ENCODE peak calls at places on chromosomes 16 and 17, in nine cellular contexts. R, N, C, W, M, F, S, B and O are unnamed samples.
A peak's percentile ranks its signal among the peaks of the same experiment; 100 is the strongest.

GRCh38 chr17:17204041-17204591 is 2.0 kb downstream of the PLD6 start:
- DNase-seq in W (no peak), F (no peak), N (no peak), M (no peak), S (no peak), B (no peak), R (no peak), C (no peak), O (no peak)

GRCh38 chr17:19676901-19677300 is 28.4 kb downstream of the ALDH3A2 start:
- DNase-seq in W (no peak), B (no peak), F (peak; percentile 57), C (no peak), S (no peak), N (no peak), M (no peak), R (no peak), O (no peak)

GRCh38 chr17:3157218-3157617 is 29.9 kb upstream of the OR1G1 start:
- DNase-seq in B (no peak), R (no peak), M (no peak), W (no peak), C (no peak), N (no peak), F (no peak), S (no peak), O (no peak)

GRCh38 chr17:30981531-30982519 is 11.0 kb downstream of the RNF135 start:
- DNase-seq in R (no peak), F (no peak), B (no peak), M (no peak), W (no peak), C (no peak), S (no peak), N (peak; percentile 45), O (no peak)

GRCh38 chr17:30905742-30906100 is 317 bp downstream of the TEFM start:
- DNase-seq in C (peak; percentile 2), R (no peak), S (no peak), F (no peak), B (no peak), M (no peak), W (no peak), N (no peak), O (no peak)

GRCh38 chr16:88077328-88078108 is 126.3 kb downstream of the BANP start:
- DNase-seq in C (no peak), M (no peak), R (no peak), S (no peak), B (no peak), N (no peak), F (no peak), W (no peak), O (no peak)

GRCh38 chr17:63984206-63984605 is 11.5 kb upstream of the SCN4A start:
- DNase-seq in F (no peak), R (no peak), B (no peak), M (no peak), C (no peak), N (no peak), W (no peak), S (no peak), O (no peak)

GRCh38 chr17:49994085-49995054 is 654 bp downstream of the DLX3 start:
- DNase-seq in W (no peak), M (no peak), B (no peak), S (no peak), R (peak; percentile 63), C (no peak), F (no peak), N (peak; percentile 91), O (no peak)

GRCh38 chr16:66934138-66934838 is at the start of gene CIAO2B:
- DNase-seq in B (peak; percentile 57), N (peak; percentile 90), M (peak; percentile 80), W (peak; percentile 88), R (peak; percentile 76), C (peak; percentile 85), F (peak; percentile 90), S (no peak), O (peak; percentile 85)

GRCh38 chr16:31134091-31134571 is 1.4 kb downstream of the PRSS8 start:
- DNase-seq in F (no peak), W (no peak), N (no peak), S (no peak), M (no peak), C (no peak), B (no peak), R (no peak), O (no peak)

GRCh38 chr17:6780886-6781285 is 4.9 kb downstream of the FBXO39 start:
- DNase-seq in C (no peak), S (no peak), R (no peak), M (no peak), F (no peak), N (no peak), W (no peak), B (no peak), O (no peak)

GRCh38 chr17:41223821-41224220 is 2.6 kb upstream of the KRTAP9-2 start:
- DNase-seq in W (no peak), N (no peak), S (no peak), R (no peak), C (no peak), B (no peak), M (no peak), F (no peak), O (no peak)

GRCh38 chr16:74745926-74746325 is 28.7 kb downstream of the FA2H start:
- DNase-seq in R (no peak), C (no peak), W (no peak), B (no peak), F (no peak), N (no peak), M (no peak), S (no peak), O (no peak)

GRCh38 chr17:60390881-60391418 is 983 bp downstream of the USP32 start:
- DNase-seq in F (no peak), N (peak; percentile 72), S (no peak), R (no peak), M (no peak), W (no peak), B (no peak), C (no peak), O (no peak)

GRCh38 chr16:86697715-86698114 is 119.4 kb downstream of the FOXL1 start:
- DNase-seq in N (no peak), M (no peak), R (no peak), W (no peak), B (no peak), S (no peak), F (no peak), C (no peak), O (no peak)

GRCh38 chr17:71114911-71115668 is 945.8 kb downstream of the KCNJ2 start:
- DNase-seq in W (no peak), S (no peak), N (no peak), C (no peak), F (no peak), B (no peak), M (no peak), R (no peak), O (no peak)

GRCh38 chr16:72639494-72639893 is 408.4 kb downstream of the ZFHX3 start:
- DNase-seq in B (no peak), M (no peak), R (no peak), N (no peak), F (no peak), C (no peak), S (no peak), W (no peak), O (no peak)

GRCh38 chr17:62193297-62193696 is 128.2 kb upstream of the MED13 start:
- DNase-seq in M (no peak), S (no peak), R (no peak), B (no peak), W (no peak), C (no peak), F (no peak), N (no peak), O (no peak)

GRCh38 chr16:65415460-65415859 is 293.6 kb upstream of the CDH11 start:
- DNase-seq in N (no peak), W (no peak), F (no peak), R (no peak), B (no peak), M (no peak), S (no peak), C (no peak), O (no peak)

GRCh38 chr16:14302399-14303181 is 231.5 kb downstream of the MRTFB start:
- DNase-seq in S (no peak), W (no peak), F (no peak), M (no peak), B (no peak), C (peak; percentile 14), R (peak; percentile 65), N (peak; percentile 78), O (no peak)

GRCh38 chr17:51142597-51142996 is 10.8 kb upstream of the NME1 start:
- DNase-seq in F (no peak), B (no peak), C (no peak), W (no peak), N (no peak), M (no peak), R (no peak), S (no peak), O (no peak)

GRCh38 chr16:22186517-22186916 is 19.6 kb upstream of the EEF2K start:
- DNase-seq in M (no peak), W (no peak), B (no peak), F (no peak), R (peak; percentile 80), S (no peak), C (no peak), N (peak; percentile 88), O (no peak)

GRCh38 chr17:65228734-65229390 is 91.7 kb downstream of the RGS9 start:
- DNase-seq in N (peak; percentile 67), R (no peak), C (peak; percentile 13), B (no peak), F (peak; percentile 53), S (no peak), M (no peak), W (peak; percentile 39), O (no peak)

GRCh38 chr17:72063756-72064461 is 56.9 kb upstream of the SOX9 start:
- DNase-seq in F (no peak), M (no peak), B (no peak), W (no peak), N (no peak), S (no peak), R (no peak), C (no peak), O (no peak)

GRCh38 chr16:49844399-49844798 is 11.5 kb downstream of the ZNF423 start:
- DNase-seq in N (no peak), F (no peak), C (no peak), W (no peak), B (no peak), R (no peak), M (no peak), S (no peak), O (no peak)